ENCODE peak calls at places on chromosomes 4 and X, in four cellular contexts. S is hepatocyte, G is NB4, D is upper lobe of right lung. Q is an unnamed sample.

GRCh38 chr4:35500812-35501211 is 743.5 kb downstream of the ARAP2 start:
- DNase-seq in S (no peak), G (no peak), D (no peak), Q (no peak)

GRCh38 chr4:48262926-48263325 is 6.7 kb downstream of the TEC start:
- DNase-seq in S (no peak), D (no peak), G (peak), Q (no peak)

GRCh38 chrX:124238268-124238667 is 94.2 kb upstream of the TEX13D start:
- DNase-seq in G (no peak), S (no peak), D (no peak), Q (no peak)

GRCh38 chr4:72977936-72978485 is 91.5 kb downstream of the COX18 start:
- DNase-seq in D (no peak), S (no peak), G (no peak), Q (no peak)

GRCh38 chr4:84691170-84691691 is 108.3 kb downstream of the CDS1 start:
- DNase-seq in S (no peak), D (no peak), G (peak), Q (no peak)

GRCh38 chr4:164396439-164396838 is 357.5 kb upstream of the SMIM31 start:
- DNase-seq in S (peak), G (no peak), D (no peak), Q (no peak)

GRCh38 chr4:28073860-28074555 is 1213.4 kb downstream of the STIM2 start:
- DNase-seq in D (no peak), G (no peak), S (no peak), Q (peak)

GRCh38 chr4:132651193-132651592 is 497.9 kb upstream of the PCDH10 start:
- DNase-seq in D (no peak), S (no peak), G (no peak), Q (no peak)

GRCh38 chr4:101400096-101400495 is 52.8 kb upstream of the PPP3CA start:
- DNase-seq in S (no peak), D (no peak), G (no peak), Q (no peak)

GRCh38 chrX:68180501-68181061 is 252.7 kb downstream of the OPHN1 start:
- DNase-seq in S (no peak), G (no peak), D (no peak), Q (no peak)

GRCh38 chr4:141731481-141731880 is 95.1 kb downstream of the IL15 start:
- DNase-seq in G (no peak), D (no peak), S (no peak), Q (no peak)

GRCh38 chr4:17323619-17324400 is 188.1 kb downstream of the QDPR start:
- DNase-seq in S (peak), D (no peak), G (no peak), Q (no peak)

GRCh38 chr4:32748498-32748897 is 2028.3 kb downstream of the PCDH7 start:
- DNase-seq in D (no peak), S (peak), G (no peak), Q (no peak)

GRCh38 chr4:106369456-106370060 is 980 bp upstream of the GIMD1 start:
- DNase-seq in G (peak), S (peak), D (no peak), Q (peak)

GRCh38 chrX:28920554-28920953 is 333.3 kb downstream of the IL1RAPL1 start:
- DNase-seq in S (peak), D (no peak), G (no peak), Q (peak)

GRCh38 chr4:100340534-100341364 is 150.5 kb upstream of the DDIT4L start:
- DNase-seq in D (no peak), G (no peak), S (no peak), Q (peak)

GRCh38 chrX:14095702-14096101 is 66.0 kb upstream of the GEMIN8 start:
- DNase-seq in D (no peak), G (peak), S (peak), Q (peak)

GRCh38 chr4:132548463-132548862 is 600.6 kb upstream of the PCDH10 start:
- DNase-seq in D (no peak), G (no peak), S (no peak), Q (no peak)

GRCh38 chrX:46860536-46860935 is 23.7 kb downstream of the RP2 start:
- DNase-seq in D (no peak), G (no peak), S (no peak), Q (no peak)

GRCh38 chrX:40130207-40130606 is 32.4 kb upstream of the BCOR start:
- DNase-seq in G (no peak), S (no peak), D (no peak), Q (no peak)

GRCh38 chrX:51891821-51892551 is 1.4 kb upstream of the MAGED1 start:
- DNase-seq in S (peak), G (peak), D (no peak), Q (no peak)

GRCh38 chrX:3345281-3346081 is 971 bp downstream of the MXRA5 start:
- DNase-seq in S (peak), D (peak), G (no peak), Q (peak)

GRCh38 chr4:20832821-20833220 is 132.6 kb downstream of the PACRGL start:
- DNase-seq in S (no peak), D (no peak), G (no peak), Q (no peak)

GRCh38 chr4:41633321-41633720 is 95.4 kb downstream of the LIMCH1 start:
- DNase-seq in D (no peak), G (no peak), S (no peak), Q (no peak)

GRCh38 chr4:15400911-15401671 is 26.7 kb upstream of the C1QTNF7 start:
- DNase-seq in G (peak), S (peak), D (peak), Q (no peak)

DNA sequence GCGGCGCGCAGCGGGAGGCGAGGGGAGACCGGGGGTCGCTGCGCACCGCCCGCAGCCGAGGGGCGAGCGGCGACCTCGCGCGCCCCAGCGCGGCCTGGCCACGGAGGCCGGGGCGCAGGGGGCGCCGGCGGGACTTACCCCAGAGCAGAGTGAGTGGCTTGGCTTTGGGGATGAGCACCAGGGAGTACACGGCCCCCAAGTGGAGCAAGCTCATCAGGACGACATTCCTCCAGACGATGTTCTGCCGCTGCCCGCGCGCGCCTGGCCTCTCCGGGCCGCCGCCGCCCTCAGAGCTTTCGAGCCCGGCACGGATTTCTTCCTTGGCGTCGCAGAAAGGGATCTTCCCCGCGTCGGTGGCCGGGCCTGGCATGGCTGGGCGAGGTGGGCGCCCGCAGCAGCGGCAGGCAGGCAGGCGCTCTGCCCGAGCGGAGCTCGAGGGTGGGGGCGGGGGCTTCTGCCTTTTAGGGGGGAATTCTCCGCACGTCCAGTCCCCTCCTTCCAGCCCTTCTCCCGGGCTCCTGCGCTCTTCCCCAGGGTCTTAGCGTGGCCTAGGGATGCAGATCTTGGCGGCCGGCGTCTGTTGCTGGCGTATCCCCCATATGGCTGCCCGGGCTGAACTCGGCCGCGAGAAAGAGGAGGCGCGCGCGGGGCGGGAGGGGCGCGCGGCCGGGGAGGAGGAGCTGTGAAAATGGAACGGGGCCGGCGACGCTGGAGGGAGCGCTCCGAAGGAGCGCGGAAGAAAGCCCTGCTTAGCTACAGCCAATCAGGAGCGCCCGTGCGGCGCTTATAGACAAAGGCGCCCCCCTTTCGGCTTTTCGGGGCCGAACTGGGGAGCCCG is at the start of gene SCD5:
- DNase-seq in G (peak), D (peak), S (peak), Q (peak)
- H3K4me3 ChIP-seq in G (peak), D (peak), S (peak), Q (peak)

DNA sequence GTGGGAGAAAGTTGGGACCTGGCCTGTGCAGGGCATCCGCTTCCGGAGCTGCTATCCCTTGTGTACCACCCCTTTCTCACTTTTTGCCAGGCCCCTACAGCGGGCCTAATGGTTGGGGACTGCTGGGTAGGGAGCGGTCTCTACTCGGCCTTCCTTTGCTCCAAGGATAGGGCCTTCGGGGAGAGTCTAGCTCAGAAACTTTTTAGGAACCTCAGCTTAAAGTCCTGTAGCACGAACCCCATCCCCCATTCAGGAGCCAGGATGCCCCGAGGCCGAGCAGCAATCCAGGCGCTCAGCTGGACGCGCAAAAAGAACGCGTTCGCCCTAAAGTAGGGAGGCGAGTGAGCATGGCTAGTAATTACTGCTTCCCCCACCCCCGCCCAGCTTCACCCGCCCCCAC is 9.7 kb downstream of the POU4F2 start:
- DNase-seq in S (no peak), D (no peak), G (no peak), Q (peak)
- H3K4me3 ChIP-seq in S (no peak), D (no peak), G (no peak), Q (peak)

DNA sequence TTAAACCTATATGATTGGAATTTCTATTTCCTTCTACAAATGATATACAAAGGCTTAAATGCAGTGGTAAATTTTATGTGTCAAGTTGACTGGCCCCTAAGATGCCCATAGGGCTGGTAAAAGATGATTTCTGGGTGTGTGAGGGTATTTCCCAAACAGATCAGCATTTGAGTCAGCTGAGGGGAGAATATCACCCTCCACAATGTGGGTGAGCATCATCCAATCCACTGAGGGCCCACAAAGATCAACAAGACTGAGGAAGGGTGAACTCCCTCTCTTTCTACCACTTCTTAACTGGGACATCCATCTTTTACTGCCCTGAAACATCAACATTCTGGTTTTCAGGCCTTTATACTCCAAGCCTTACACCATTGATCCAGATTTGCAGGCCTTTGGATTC is 1020.8 kb upstream of the SLIT2 start:
- DNase-seq in D (no peak), G (no peak), S (no peak), Q (no peak)
- H3K4me3 ChIP-seq in D (no peak), G (no peak), S (no peak), Q (no peak)

DNA sequence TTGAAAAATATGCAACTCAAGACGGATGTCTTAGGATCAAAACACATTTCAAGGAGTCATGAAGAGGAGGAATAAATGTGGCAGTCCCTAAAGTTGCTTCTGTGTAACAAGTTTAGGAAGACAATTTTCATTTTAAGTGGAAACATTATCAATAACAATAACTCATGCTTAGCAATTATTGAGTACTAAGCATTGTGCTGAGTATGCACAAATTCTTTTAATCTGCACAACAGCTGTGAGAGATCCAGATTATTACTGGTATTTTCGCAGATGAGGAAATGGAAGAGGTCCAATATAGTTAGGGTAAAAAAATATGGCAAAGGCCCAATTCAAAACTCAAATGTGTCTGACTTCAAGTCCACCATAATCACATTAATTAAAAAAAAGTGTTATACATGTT is 2.9 kb upstream of the TEX13B start:
- DNase-seq in S (no peak), G (no peak), D (no peak), Q (no peak)
- H3K4me3 ChIP-seq in S (no peak), G (no peak), D (no peak), Q (no peak)

GRCh38 chr4:39699676-39700409 is 1.9 kb downstream of the UBE2K start:
- DNase-seq in D (no peak), G (peak), S (no peak), Q (no peak)
- H3K4me3 ChIP-seq in D (peak), G (peak), S (peak), Q (peak)

GRCh38 chr4:94640151-94640550 is 117.6 kb upstream of the BMPR1B start:
- DNase-seq in G (no peak), D (no peak), S (no peak), Q (no peak)

GRCh38 chr4:94636004-94636403 is 121.8 kb upstream of the BMPR1B start:
- DNase-seq in D (no peak), S (no peak), G (no peak), Q (no peak)

GRCh38 chr4:94635172-94635571 is 122.6 kb upstream of the BMPR1B start:
- DNase-seq in D (no peak), S (no peak), G (no peak), Q (no peak)

GRCh38 chr4:94639298-94639697 is 118.5 kb upstream of the BMPR1B start:
- DNase-seq in D (no peak), G (no peak), S (no peak), Q (no peak)

DNA sequence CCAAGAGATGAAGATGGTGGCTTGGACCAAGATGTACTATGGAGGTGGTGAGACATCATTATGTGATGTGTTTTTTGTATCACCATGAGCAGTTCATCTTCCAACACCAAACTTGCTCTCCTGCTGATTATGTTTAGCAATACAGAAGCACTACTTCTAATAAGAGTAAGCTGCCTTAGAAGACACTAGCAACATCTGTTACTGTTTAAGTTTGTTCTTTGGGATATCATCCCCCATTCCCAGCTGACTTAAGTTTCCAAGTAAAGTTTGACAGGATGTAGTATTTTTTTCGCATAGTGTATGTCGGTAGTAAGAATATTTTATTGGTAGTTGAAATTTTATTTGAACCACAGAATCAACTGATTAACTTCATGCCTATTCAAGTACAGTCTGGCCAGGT is 123.5 kb upstream of the BMPR1B start:
- DNase-seq in S (no peak), G (no peak), D (no peak), Q (no peak)
- H3K4me3 ChIP-seq in S (no peak), G (no peak), D (no peak), Q (no peak)

GRCh38 chrX:154371771-154372300 is 2.6 kb downstream of the FLNA start:
- DNase-seq in G (no peak), D (no peak), S (no peak), Q (peak)
- H3K4me3 ChIP-seq in G (peak), D (peak), S (no peak), Q (peak)

GRCh38 chr4:26061248-26061986 is 147.4 kb downstream of the SMIM20 start:
- DNase-seq in S (peak), G (peak), D (no peak), Q (peak)
- H3K4me3 ChIP-seq in S (no peak), G (no peak), D (no peak), Q (no peak)

GRCh38 chr4:38488891-38489861 is 174.8 kb upstream of the KLF3 start:
- DNase-seq in D (no peak), S (peak), G (no peak), Q (peak)
- H3K4me3 ChIP-seq in D (no peak), S (no peak), G (no peak), Q (no peak)

DNA sequence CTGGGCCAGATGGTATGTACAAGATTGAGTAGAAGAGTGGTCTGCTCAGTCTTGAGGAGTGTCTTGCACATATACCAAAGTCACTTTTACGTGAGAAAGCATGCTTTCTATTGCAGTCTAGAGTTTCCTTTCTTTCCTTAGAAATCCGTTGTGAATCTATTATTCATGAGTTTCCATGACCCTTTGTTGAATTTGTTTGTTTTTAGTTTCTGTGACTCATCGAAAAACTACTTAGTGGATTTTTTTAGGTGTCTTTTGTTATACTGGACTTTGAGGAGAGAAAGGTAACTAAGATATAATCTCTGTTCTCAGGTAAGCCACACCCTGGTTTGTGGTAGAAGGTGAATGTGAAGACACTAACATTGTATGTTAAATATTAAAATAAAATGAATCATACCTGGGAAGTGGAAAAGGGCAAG is 23.0 kb downstream of the GALNT7 start:
- DNase-seq in S (peak), G (no peak), D (no peak), Q (no peak)
- H3K4me3 ChIP-seq in S (no peak), G (no peak), D (no peak), Q (no peak)

Q was measured in H7.